ENCODE peak calls at places on chromosomes 13 and 19, in ten cellular contexts. L is activated naive CD8-positive, alpha-beta T cell treated with anti-CD3 and anti-CD28 coated beads, Interleukin-2, amount 50 U/mL, for 24 hours; C is ACHN; F is Peyer's patch; R is mesendoderm; D is activated gamma-delta T cell treated with anti-CD3 and anti-CD28 coated beads, Interleukin-2, amount 50 U/mL, for 16 hours; S is HepG2; G is left colon; W is right atrium auricular region; E is Caki2. K is an unnamed sample.

GRCh38 chr19:35265126-35265995 is 3.4 kb upstream of the USF2 start:
- DNase-seq in L (no peak), C (no peak), F (peak), R (no peak), D (no peak), S (no peak), G (no peak), W (no peak), E (no peak), K (no peak)

GRCh38 chr13:92074658-92075057 is 676.2 kb downstream of the GPC5 start:
- DNase-seq in L (no peak), C (peak), F (no peak), R (peak), D (no peak), S (peak), G (peak), W (no peak), E (peak), K (peak)

GRCh38 chr13:33228645-33229445 is 56.7 kb downstream of the STARD13 start:
- DNase-seq in L (no peak), C (peak), F (no peak), R (peak), D (no peak), S (peak), G (no peak), W (no peak), E (peak), K (no peak)

GRCh38 chr13:51518847-51519246 is 65.4 kb upstream of the WDFY2 start:
- DNase-seq in L (no peak), C (peak), F (no peak), R (peak), D (no peak), S (no peak), G (no peak), W (no peak), E (peak), K (no peak)

GRCh38 chr13:21475115-21475514 is 16.0 kb upstream of the ZDHHC20 start:
- DNase-seq in L (no peak), C (no peak), F (no peak), R (no peak), D (no peak), S (no peak), G (no peak), W (no peak), E (no peak), K (no peak)

GRCh38 chr13:51255556-51255955 is 33.4 kb downstream of the FAM124A start:
- DNase-seq in L (no peak), C (no peak), F (no peak), R (no peak), D (no peak), S (no peak), G (no peak), W (no peak), E (no peak), K (no peak)

GRCh38 chr13:44340508-44340907 is 33.1 kb upstream of the SERP2 start:
- DNase-seq in L (no peak), C (no peak), F (no peak), R (no peak), D (no peak), S (no peak), G (no peak), W (no peak), E (no peak), K (no peak)

GRCh38 chr19:41804327-41804726 is 7.9 kb downstream of the CEACAM3 start:
- DNase-seq in L (no peak), C (no peak), F (no peak), R (no peak), D (no peak), S (no peak), G (no peak), W (no peak), E (no peak), K (no peak)

GRCh38 chr13:71219671-71220070 is 647.3 kb downstream of the DACH1 start:
- DNase-seq in L (no peak), C (no peak), F (no peak), R (no peak), D (no peak), S (no peak), G (no peak), W (no peak), E (no peak), K (no peak)

GRCh38 chr19:55259540-55260210 is 858 bp upstream of the PPP6R1 start:
- DNase-seq in L (no peak), C (no peak), F (peak), R (peak), D (no peak), S (no peak), G (no peak), W (no peak), E (no peak), K (no peak)

GRCh38 chr13:48403151-48403631 is 9.7 kb downstream of the LPAR6 start:
- DNase-seq in L (peak), C (no peak), F (no peak), R (no peak), D (no peak), S (no peak), G (no peak), W (no peak), E (no peak), K (peak)

GRCh38 chr19:33125929-33126388 is 6.0 kb upstream of the WDR88 start:
- DNase-seq in L (peak), C (peak), F (peak), R (peak), D (peak), S (peak), G (peak), W (peak), E (peak), K (peak)

GRCh38 chr19:7492142-7493055 is 3.6 kb upstream of the PEX11G start:
- DNase-seq in L (peak), C (no peak), F (no peak), R (no peak), D (peak), S (no peak), G (no peak), W (no peak), E (no peak), K (no peak)

GRCh38 chr19:30563691-30564090 is 191.5 kb downstream of the ZNF536 start:
- DNase-seq in L (no peak), C (no peak), F (no peak), R (no peak), D (no peak), S (no peak), G (no peak), W (no peak), E (no peak), K (no peak)

GRCh38 chr13:110233181-110233641 is 73.7 kb downstream of the COL4A1 start:
- DNase-seq in L (no peak), C (no peak), F (no peak), R (no peak), D (no peak), S (no peak), G (no peak), W (peak), E (no peak), K (no peak)

GRCh38 chr13:65725001-65725400 is 1505.1 kb downstream of the PCDH9 start:
- DNase-seq in L (no peak), C (no peak), F (no peak), R (no peak), D (no peak), S (no peak), G (no peak), W (no peak), E (no peak), K (no peak)

GRCh38 chr19:52520013-52520412 is 7.5 kb upstream of the ZNF808 start:
- DNase-seq in L (no peak), C (no peak), F (no peak), R (peak), D (no peak), S (no peak), G (no peak), W (no peak), E (no peak), K (no peak)

GRCh38 chr13:111518161-111518791 is 197.8 kb downstream of the TEX29 start:
- DNase-seq in L (no peak), C (no peak), F (peak), R (peak), D (no peak), S (no peak), G (no peak), W (no peak), E (no peak), K (no peak)

GRCh38 chr19:54149021-54149812 is 10.3 kb downstream of the LENG1 start:
- DNase-seq in L (no peak), C (no peak), F (no peak), R (no peak), D (no peak), S (no peak), G (no peak), W (no peak), E (no peak), K (no peak)

GRCh38 chr19:32686847-32687450 is 4.7 kb upstream of the NUDT19 start:
- DNase-seq in L (no peak), C (no peak), F (no peak), R (no peak), D (no peak), S (no peak), G (no peak), W (no peak), E (no peak), K (no peak)

GRCh38 chr19:3573162-3573857 is 566 bp downstream of the HMG20B start:
- DNase-seq in L (peak), C (no peak), F (no peak), R (no peak), D (no peak), S (no peak), G (peak), W (no peak), E (no peak), K (no peak)

GRCh38 chr13:113406321-113407102 is 42.6 kb upstream of the GRTP1 start:
- DNase-seq in L (no peak), C (no peak), F (peak), R (no peak), D (no peak), S (no peak), G (no peak), W (no peak), E (no peak), K (no peak)

GRCh38 chr13:52599037-52599852 is 43.0 kb upstream of the HNRNPA1L2 start:
- DNase-seq in L (no peak), C (no peak), F (no peak), R (no peak), D (no peak), S (no peak), G (no peak), W (no peak), E (no peak), K (peak)

GRCh38 chr13:99386911-99387788 is 80.0 kb upstream of the GPR183 start:
- DNase-seq in L (peak), C (peak), F (peak), R (peak), D (peak), S (peak), G (peak), W (peak), E (peak), K (no peak)

GRCh38 chr13:46171223-46171622 is 10.8 kb downstream of the LCP1 start:
- DNase-seq in L (no peak), C (no peak), F (no peak), R (no peak), D (no peak), S (no peak), G (no peak), W (no peak), E (no peak), K (no peak)

GRCh38 chr19:30390356-30390988 is 18.3 kb downstream of the ZNF536 start:
- DNase-seq in L (no peak), C (no peak), F (no peak), R (no peak), D (no peak), S (no peak), G (no peak), W (peak), E (no peak), K (no peak)

GRCh38 chr19:13056052-13056660 is 46.5 kb downstream of the LYL1 start:
- DNase-seq in L (no peak), C (peak), F (peak), R (peak), D (no peak), S (no peak), G (peak), W (no peak), E (no peak), K (peak)